ENCODE peak calls at places on chromosomes 12 and 14, in seven cellular contexts. J is HCT116, V is GM12878, A is HepG2, H is H1, R is SK-N-SH, O is K562. K is an unnamed sample.

GRCh38 chr12:132502149-132502881 is 12.4 kb downstream of the FBRSL1 start:
- DNase-seq in J (peak; percentile 18), V (no peak), A (no peak), H (no peak), R (peak; percentile 82), O (peak; percentile 94), K (no peak)

GRCh38 chr14:56494167-56494566 is 85.4 kb upstream of the TMEM260 start:
- DNase-seq in J (no peak), V (no peak), A (no peak), H (no peak), R (no peak), O (no peak), K (no peak)

GRCh38 chr12:109621271-109621671 is 47.7 kb downstream of the MVK start:
- DNase-seq in J (no peak), V (no peak), A (no peak), H (no peak), R (no peak), O (no peak), K (no peak)

GRCh38 chr12:53561590-53561953 is 54.3 kb upstream of the NPFF start:
- DNase-seq in J (peak; percentile 56), V (no peak), A (peak; percentile 56), H (no peak), R (no peak), O (no peak), K (no peak)

GRCh38 chr12:124727244-124727673 is 136.4 kb downstream of the SCARB1 start:
- DNase-seq in J (peak; percentile 83), V (no peak), A (peak; percentile 67), H (no peak), R (no peak), O (peak; percentile 38), K (peak; percentile 73)

GRCh38 chr14:89454971-89455370 is 37.9 kb upstream of the FOXN3 start:
- DNase-seq in J (no peak), V (no peak), A (no peak), H (no peak), R (no peak), O (no peak), K (no peak)

GRCh38 chr14:68377459-68377858 is 415.4 kb downstream of the ZFP36L1 start:
- DNase-seq in J (no peak), V (no peak), A (peak; percentile 92), H (no peak), R (no peak), O (peak; percentile 60), K (no peak)

GRCh38 chr12:56645717-56646446 is at the start of gene ATP5F1B:
- DNase-seq in J (peak; percentile 100), V (peak; percentile 100), A (peak; percentile 100), H (peak; percentile 88), R (peak; percentile 95), O (peak; percentile 99), K (peak; percentile 99)

GRCh38 chr12:122886851-122887816 is 8.8 kb downstream of the VPS37B start:
- DNase-seq in J (peak; percentile 81), V (peak; percentile 84), A (no peak), H (no peak), R (no peak), O (peak; percentile 77), K (no peak)

GRCh38 chr12:3377056-3377455 is 113.9 kb upstream of the PRMT8 start:
- DNase-seq in J (no peak), V (no peak), A (no peak), H (peak; percentile 8), R (no peak), O (no peak), K (no peak)

GRCh38 chr12:31119531-31120211 is 46.0 kb downstream of the DDX11 start:
- DNase-seq in J (no peak), V (no peak), A (no peak), H (peak; percentile 46), R (peak; percentile 50), O (no peak), K (no peak)

GRCh38 chr12:106226884-106227640 is 20.8 kb downstream of the CKAP4 start:
- DNase-seq in J (peak; percentile 28), V (no peak), A (peak; percentile 55), H (no peak), R (peak; percentile 79), O (peak; percentile 68), K (peak; percentile 78)
- TF ChIP-seq JUND in J (no peak), V (no peak), A (no peak), H (no peak), R (no peak), O (no peak), K (no peak)

DNA sequence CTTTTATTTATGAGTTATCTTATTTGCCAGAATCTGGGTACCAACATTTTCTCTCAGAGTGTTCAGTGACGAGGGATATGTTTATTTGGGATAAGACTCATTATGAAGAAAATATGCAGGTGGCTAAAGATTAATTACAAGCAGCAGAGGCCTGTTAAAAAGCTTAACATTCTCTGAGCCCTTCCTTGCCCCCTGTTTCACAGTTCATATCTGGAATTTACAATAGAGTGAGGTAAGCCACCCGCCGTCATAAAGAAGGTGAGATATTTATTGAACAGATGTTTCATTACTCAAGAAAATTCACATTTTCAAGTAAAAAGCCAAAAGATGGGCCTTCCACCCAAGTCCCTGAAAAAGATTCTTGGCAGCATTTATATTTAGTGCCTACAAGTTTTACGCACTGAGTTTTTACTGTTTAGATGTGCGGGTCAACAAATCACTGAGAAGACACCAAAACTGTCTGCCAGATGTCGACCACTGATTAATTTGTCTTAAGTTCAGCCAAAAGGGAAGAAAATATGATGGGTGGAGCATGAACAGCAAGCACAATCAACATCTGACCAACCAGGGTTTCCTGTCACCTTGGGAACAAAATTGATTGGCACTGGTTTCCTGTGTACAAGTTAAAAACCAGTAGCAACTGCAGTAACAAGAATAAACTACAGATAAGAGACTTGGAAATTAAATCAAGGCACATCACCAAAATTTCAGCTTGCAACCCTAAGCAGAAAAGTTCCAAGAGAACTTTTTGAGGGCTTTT is 85.5 kb upstream of the PTPRB start:
- DNase-seq in J (no peak), V (no peak), A (no peak), H (no peak), R (peak; percentile 10), O (no peak), K (no peak)
- TF ChIP-seq JUND in J (no peak), V (no peak), A (no peak), H (no peak), R (no peak), O (no peak), K (no peak)

GRCh38 chr12:11869901-11870300 is 200.8 kb upstream of the BCL2L14 start:
- DNase-seq in J (no peak), V (no peak), A (no peak), H (no peak), R (no peak), O (no peak), K (no peak)
- TF ChIP-seq JUND in J (no peak), V (no peak), A (no peak), H (no peak), R (no peak), O (no peak), K (no peak)

GRCh38 chr12:64193931-64194330 is 28.2 kb downstream of the KICS2 start:
- DNase-seq in J (no peak), V (no peak), A (no peak), H (no peak), R (no peak), O (no peak), K (no peak)

GRCh38 chr12:64190140-64190539 is 32.0 kb downstream of the KICS2 start:
- DNase-seq in J (no peak), V (no peak), A (no peak), H (no peak), R (no peak), O (no peak), K (no peak)

GRCh38 chr12:64194333-64195149 is 27.6 kb downstream of the KICS2 start:
- DNase-seq in J (no peak), V (no peak), A (no peak), H (no peak), R (no peak), O (no peak), K (no peak)

GRCh38 chr12:64193045-64193444 is 29.1 kb downstream of the KICS2 start:
- DNase-seq in J (no peak), V (no peak), A (no peak), H (no peak), R (no peak), O (no peak), K (no peak)

DNA sequence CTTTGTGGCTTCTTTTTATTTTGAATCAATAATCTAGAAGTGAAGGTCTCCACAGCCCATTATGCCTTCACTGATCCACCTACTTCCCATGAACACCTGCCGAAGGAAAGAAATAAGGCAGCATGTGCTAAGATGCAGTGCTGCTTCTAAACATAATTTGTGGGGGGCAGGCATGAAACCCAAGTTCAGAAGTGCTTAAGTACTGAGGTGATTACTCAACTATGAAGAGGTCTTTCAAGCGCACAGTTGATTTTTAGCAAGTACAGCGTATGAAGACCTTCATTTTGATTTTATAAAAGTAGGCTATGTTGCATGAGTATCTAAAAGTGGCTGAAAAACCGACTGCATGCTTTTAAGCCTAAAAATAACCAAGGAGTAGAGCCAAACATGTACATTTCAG is 29.5 kb downstream of the KICS2 start:
- DNase-seq in J (no peak), V (no peak), A (no peak), H (no peak), R (no peak), O (no peak), K (no peak)
- TF ChIP-seq JUND in J (no peak), V (no peak), A (no peak), H (no peak), R (no peak), O (no peak), K (no peak)

GRCh38 chr12:91108196-91108595 is 3.1 kb downstream of the LUM start:
- DNase-seq in J (no peak), V (no peak), A (no peak), H (no peak), R (no peak), O (no peak), K (no peak)

GRCh38 chr12:91106283-91106682 is 5.0 kb downstream of the LUM start:
- DNase-seq in J (no peak), V (no peak), A (no peak), H (no peak), R (no peak), O (no peak), K (no peak)

GRCh38 chr12:91105807-91106206 is 5.5 kb downstream of the LUM start:
- DNase-seq in J (no peak), V (no peak), A (no peak), H (no peak), R (no peak), O (no peak), K (no peak)

GRCh38 chr12:91111366-91112321 is at the start of gene LUM:
- DNase-seq in J (no peak), V (no peak), A (no peak), H (no peak), R (peak; percentile 17), O (no peak), K (no peak)

DNA sequence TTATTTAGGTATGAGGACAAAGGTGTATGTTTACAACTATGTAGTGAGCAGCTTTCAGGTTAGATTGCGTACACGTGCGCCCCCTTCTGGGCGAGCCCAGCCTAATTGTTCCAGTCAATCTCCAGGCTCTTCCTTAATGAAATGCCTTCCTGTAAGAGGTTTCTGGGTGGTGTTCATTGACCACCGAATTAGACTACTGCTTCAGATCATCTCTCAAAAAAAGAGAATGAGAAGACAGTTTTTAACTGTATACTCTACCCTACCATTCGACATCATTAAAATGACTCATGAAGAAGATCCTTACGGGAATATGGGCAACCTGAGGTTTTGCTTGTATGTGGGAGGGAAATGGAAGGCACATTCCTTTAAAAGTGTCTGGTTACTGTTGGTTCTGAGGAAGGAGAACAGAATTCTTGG is 2.1 kb downstream of the LUM start:
- DNase-seq in J (peak; percentile 27), V (peak; percentile 15), A (peak; percentile 20), H (peak; percentile 90), R (no peak), O (peak; percentile 7), K (no peak)
- TF ChIP-seq JUND in J (no peak), V (no peak), A (no peak), H (no peak), R (no peak), O (no peak), K (no peak)

K was measured in T47D.